ENCODE peak calls at places on chromosomes 11 and 22, in ten cellular contexts. X is AG04450, H is MM.1S, Z is nephron progenitor cell, R is HFF-Myc, V is brain microvascular endothelial cell, K is fibroblast of pulmonary artery, U is A549, S is AG04449, W is HL-60. E is an unnamed sample.

GRCh38 chr11:35305670-35306382 is 113.5 kb downstream of the SLC1A2 start:
- DNase-seq in R (no peak), X (no peak), S (no peak), H (peak; percentile 14), W (peak; percentile 36), V (peak; percentile 38), U (peak; percentile 30), Z (peak; percentile 41), K (peak; percentile 69), E (peak; percentile 62)

GRCh38 chr11:126696976-126697375 is 303.6 kb downstream of the KIRREL3 start:
- DNase-seq in X (no peak), K (no peak), H (no peak), V (no peak), U (no peak), S (no peak), Z (no peak), R (no peak), W (no peak), E (no peak)

GRCh38 chr22:28105988-28106387 is 186.9 kb upstream of the PITPNB start:
- DNase-seq in H (no peak), R (no peak), S (no peak), W (no peak), K (no peak), U (no peak), Z (peak; percentile 11), V (no peak), X (no peak), E (no peak)

GRCh38 chr11:76424379-76424778 is 20.4 kb upstream of the EMSY start:
- DNase-seq in S (no peak), K (no peak), V (no peak), X (no peak), U (no peak), R (no peak), Z (no peak), W (no peak), H (peak; percentile 72), E (peak; percentile 57)

GRCh38 chr11:128501008-128501407 is 86.3 kb downstream of the ETS1 start:
- DNase-seq in X (no peak), V (no peak), R (no peak), K (no peak), Z (no peak), H (no peak), S (no peak), U (no peak), W (no peak), E (no peak)

GRCh38 chr22:49004484-49005399 is 822.9 kb downstream of the BRD1 start:
- DNase-seq in V (no peak), R (no peak), X (no peak), K (no peak), S (no peak), H (no peak), Z (no peak), W (no peak), U (no peak), E (no peak)

GRCh38 chr11:45272701-45273100 is 13.4 kb downstream of the SYT13 start:
- DNase-seq in K (peak; percentile 27), H (peak; percentile 58), W (no peak), X (no peak), S (no peak), Z (no peak), U (peak; percentile 29), V (no peak), R (no peak), E (no peak)

GRCh38 chr11:12139144-12139881 is 28.9 kb downstream of the MICAL2 start:
- DNase-seq in V (peak; percentile 56), Z (no peak), K (peak; percentile 92), S (peak; percentile 72), R (no peak), W (no peak), H (no peak), X (peak; percentile 70), U (no peak), E (no peak)

GRCh38 chr11:102390667-102391449 is 43.8 kb downstream of the BIRC2 start:
- DNase-seq in S (no peak), R (no peak), Z (peak; percentile 68), V (peak; percentile 57), U (peak; percentile 75), X (peak; percentile 21), W (peak; percentile 67), H (peak; percentile 61), K (peak; percentile 74), E (peak; percentile 63)

GRCh38 chr22:44658371-44658953 is 43.5 kb upstream of the PRR5 start:
- DNase-seq in V (peak; percentile 39), Z (no peak), H (no peak), K (peak; percentile 87), U (no peak), X (no peak), R (no peak), W (no peak), S (peak; percentile 24), E (no peak)

GRCh38 chr11:108370315-108370714 is 97.0 kb downstream of the C11orf65 start:
- DNase-seq in H (no peak), X (no peak), K (no peak), Z (no peak), S (no peak), R (no peak), U (no peak), V (no peak), W (no peak), E (no peak)

GRCh38 chr22:41822289-41823057 is 10.4 kb upstream of the SREBF2 start:
- DNase-seq in U (peak; percentile 62), X (no peak), H (peak; percentile 60), Z (no peak), W (no peak), S (no peak), K (peak; percentile 74), R (peak; percentile 52), V (peak; percentile 61), E (peak; percentile 69)

GRCh38 chr11:123690490-123690889 is 36.1 kb upstream of the SCN3B start:
- DNase-seq in R (peak; percentile 19), U (peak; percentile 13), S (no peak), W (no peak), H (no peak), K (peak; percentile 55), V (peak; percentile 60), X (no peak), Z (no peak), E (no peak)

GRCh38 chr11:11057472-11057854 is 199.6 kb upstream of the ZBED5 start:
- DNase-seq in V (no peak), R (no peak), X (no peak), Z (no peak), W (no peak), S (no peak), H (no peak), U (no peak), K (peak; percentile 5), E (no peak)

GRCh38 chr11:11056316-11056715 is 198.5 kb upstream of the ZBED5 start:
- DNase-seq in R (no peak), W (no peak), X (no peak), K (no peak), H (no peak), U (no peak), S (no peak), Z (no peak), V (no peak), E (no peak)

GRCh38 chr11:11056749-11057471 is 199.1 kb upstream of the ZBED5 start:
- DNase-seq in Z (no peak), K (no peak), X (no peak), W (no peak), H (no peak), R (no peak), S (no peak), U (no peak), V (no peak), E (no peak)
- TF ChIP-seq CTCF in Z (no peak), K (no peak), X (no peak), W (no peak), H (no peak), R (no peak), S (no peak), U (no peak), V (no peak), E (no peak)

DNA sequence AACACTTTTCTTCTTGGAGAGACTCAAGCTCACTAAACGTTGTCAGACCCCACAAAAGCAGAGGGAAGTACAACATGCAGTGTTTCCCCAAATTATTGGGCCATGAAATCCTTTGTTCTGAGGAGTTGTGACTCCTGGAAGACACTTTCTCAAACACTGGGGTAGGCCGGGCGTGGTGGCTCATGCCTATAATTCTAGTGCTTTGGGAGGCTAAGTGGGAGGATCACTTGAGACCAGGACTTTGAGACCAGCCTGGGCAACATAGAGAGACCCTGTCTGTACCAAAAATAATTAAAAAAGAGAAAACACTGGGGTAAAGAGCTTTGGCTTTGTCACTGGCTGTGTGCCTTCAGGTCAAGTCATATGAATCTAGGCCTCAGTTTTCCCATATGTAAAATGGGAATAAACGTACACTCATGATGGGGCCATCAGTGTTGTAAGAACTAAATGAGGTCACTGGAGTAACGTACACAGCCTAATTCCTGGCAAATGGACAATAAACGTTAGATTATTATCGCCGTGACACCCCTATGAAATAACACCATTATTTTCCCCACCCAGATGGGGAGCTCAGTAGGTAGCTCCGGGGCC is 92.0 kb downstream of the RRM1 start:
- DNase-seq in W (no peak), Z (no peak), V (no peak), S (no peak), H (no peak), R (no peak), K (no peak), U (no peak), X (no peak), E (no peak)
- TF ChIP-seq CTCF in W (no peak), Z (no peak), V (no peak), S (no peak), H (no peak), R (no peak), K (no peak), U (no peak), X (no peak), E (no peak)

DNA sequence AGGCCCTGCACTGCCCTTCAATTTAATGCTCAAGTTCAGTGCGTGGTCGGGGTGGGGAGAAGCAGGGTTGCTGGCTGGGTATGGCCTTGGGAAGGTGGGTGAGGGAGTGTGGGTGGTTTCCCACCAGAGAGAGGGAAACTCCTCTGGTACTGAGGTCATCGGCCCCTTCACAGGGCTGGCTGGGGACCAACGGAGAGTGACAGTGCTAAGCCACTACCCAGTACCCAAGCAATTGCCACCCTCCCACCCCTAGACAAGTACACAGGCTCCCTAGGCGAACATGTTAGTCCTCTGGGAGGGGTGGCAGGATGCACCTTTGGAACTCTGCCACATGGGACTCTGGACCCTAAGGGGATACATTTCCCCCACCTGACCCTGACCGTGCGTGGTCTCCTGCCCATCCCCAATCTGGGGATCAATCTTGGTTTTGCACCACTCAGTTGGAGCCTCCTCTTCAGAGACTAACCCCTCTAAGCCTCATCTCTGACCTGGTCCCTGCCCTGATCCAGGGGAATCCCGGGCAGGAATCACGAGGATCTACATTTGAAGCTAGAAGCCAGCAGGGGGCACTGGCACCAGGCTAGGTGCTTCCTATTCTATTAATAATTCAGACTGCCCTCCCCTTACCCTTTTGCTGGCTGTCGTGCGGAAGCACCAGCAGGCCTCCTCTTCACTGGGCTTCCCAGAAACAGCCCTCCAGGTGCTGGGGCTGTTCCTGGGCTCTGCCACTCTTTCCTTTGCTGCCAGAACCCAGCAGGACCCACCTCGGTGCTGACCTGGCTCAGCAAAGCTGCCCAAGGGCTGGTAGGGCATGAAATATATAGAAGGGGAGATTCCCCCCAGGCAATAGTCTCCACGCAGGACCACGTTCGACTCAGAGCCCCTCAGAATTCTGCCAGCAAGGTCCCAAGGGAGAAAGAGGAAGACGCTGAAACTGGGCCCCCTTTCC is 377.7 kb downstream of the TENM4 start:
- DNase-seq in V (peak; percentile 42), X (no peak), W (no peak), U (peak; percentile 53), S (no peak), Z (peak; percentile 52), R (no peak), K (peak; percentile 57), H (no peak), E (no peak)
- TF ChIP-seq CTCF in V (peak; percentile 75), X (peak; percentile 60), W (no peak), U (peak; percentile 51), S (peak; percentile 60), Z (peak; percentile 57), R (peak; percentile 62), K (peak; percentile 62), H (no peak), E (no peak)

GRCh38 chr11:31871310-31872073 is 60.4 kb upstream of the PAX6 start:
- DNase-seq in U (no peak), R (no peak), W (no peak), X (no peak), S (no peak), H (no peak), V (no peak), Z (no peak), K (no peak), E (no peak)
- TF ChIP-seq CTCF in U (no peak), R (no peak), W (no peak), X (no peak), S (no peak), H (no peak), V (no peak), Z (no peak), K (no peak), E (no peak)